ENCODE peak calls at places on chromosomes 2 and 18, in seven cellular contexts. One of them, this sample, is unnamed.

GRCh38 chr18:31039426-31039825 is 3.1 kb downstream of the DSC3 start:
- DNase-seq in A549: no peak
- DNase-seq in GM12878: no peak
- DNase-seq in SK-N-SH: no peak
- DNase-seq in H1: no peak
- DNase-seq in HepG2: no peak
- DNase-seq in K562: no peak
- DNase-seq in this sample: no peak

GRCh38 chr2:177573120-177573519 is 180.5 kb downstream of the AGPS start:
- DNase-seq in A549: peak; percentile 24
- DNase-seq in GM12878: no peak
- DNase-seq in SK-N-SH: no peak
- DNase-seq in H1: no peak
- DNase-seq in HepG2: no peak
- DNase-seq in K562: no peak
- DNase-seq in this sample: peak; percentile 7

GRCh38 chr2:75533135-75533534 is 27.6 kb downstream of the EVA1A start:
- DNase-seq in A549: no peak
- DNase-seq in GM12878: no peak
- DNase-seq in SK-N-SH: no peak
- DNase-seq in H1: no peak
- DNase-seq in HepG2: no peak
- DNase-seq in K562: no peak
- DNase-seq in this sample: no peak

GRCh38 chr2:120343433-120344105 is 2.4 kb upstream of the INHBB start:
- DNase-seq in A549: peak; percentile 91
- DNase-seq in GM12878: no peak
- DNase-seq in SK-N-SH: peak; percentile 92
- DNase-seq in H1: peak; percentile 89
- DNase-seq in HepG2: peak; percentile 68
- DNase-seq in K562: peak; percentile 66
- DNase-seq in this sample: peak; percentile 68

GRCh38 chr2:10188211-10188610 is 65.7 kb downstream of the RRM2 start:
- DNase-seq in A549: peak; percentile 77
- DNase-seq in GM12878: no peak
- DNase-seq in SK-N-SH: peak; percentile 72
- DNase-seq in H1: no peak
- DNase-seq in HepG2: peak; percentile 78
- DNase-seq in K562: peak; percentile 70
- DNase-seq in this sample: peak; percentile 44

GRCh38 chr2:1717129-1717528 is 27.2 kb downstream of the PXDN start:
- DNase-seq in A549: no peak
- DNase-seq in GM12878: no peak
- DNase-seq in SK-N-SH: peak; percentile 22
- DNase-seq in H1: no peak
- DNase-seq in HepG2: no peak
- DNase-seq in K562: no peak
- DNase-seq in this sample: no peak

GRCh38 chr2:56117764-56118163 is 66.0 kb upstream of the CCDC85A start:
- DNase-seq in A549: no peak
- DNase-seq in GM12878: no peak
- DNase-seq in SK-N-SH: no peak
- DNase-seq in H1: no peak
- DNase-seq in HepG2: no peak
- DNase-seq in K562: no peak
- DNase-seq in this sample: no peak

GRCh38 chr2:39608690-39609457 is 56.8 kb upstream of the TMEM178A start:
- DNase-seq in A549: no peak
- DNase-seq in GM12878: no peak
- DNase-seq in SK-N-SH: no peak
- DNase-seq in H1: no peak
- DNase-seq in HepG2: no peak
- DNase-seq in K562: no peak
- DNase-seq in this sample: no peak

GRCh38 chr2:1577846-1578245 is 164.6 kb downstream of the TPO start:
- DNase-seq in A549: no peak
- DNase-seq in GM12878: no peak
- DNase-seq in SK-N-SH: no peak
- DNase-seq in H1: no peak
- DNase-seq in HepG2: no peak
- DNase-seq in K562: no peak
- DNase-seq in this sample: no peak

GRCh38 chr18:2547477-2548087 is 23.7 kb downstream of the METTL4 start:
- DNase-seq in A549: peak; percentile 47
- DNase-seq in GM12878: peak; percentile 5
- DNase-seq in SK-N-SH: peak; percentile 46
- DNase-seq in H1: no peak
- DNase-seq in HepG2: peak; percentile 20
- DNase-seq in K562: peak; percentile 56
- DNase-seq in this sample: peak; percentile 71

GRCh38 chr2:177873915-177874314 is 198.7 kb downstream of the PDE11A start:
- DNase-seq in A549: no peak
- DNase-seq in GM12878: no peak
- DNase-seq in SK-N-SH: no peak
- DNase-seq in H1: no peak
- DNase-seq in HepG2: peak; percentile 34
- DNase-seq in K562: no peak
- DNase-seq in this sample: no peak

GRCh38 chr18:25230658-25231326 is 121.2 kb downstream of the ZNF521 start:
- DNase-seq in A549: peak; percentile 0
- DNase-seq in GM12878: no peak
- DNase-seq in SK-N-SH: no peak
- DNase-seq in H1: no peak
- DNase-seq in HepG2: no peak
- DNase-seq in K562: no peak
- DNase-seq in this sample: peak; percentile 90

GRCh38 chr2:65686928-65687521 is 254.6 kb upstream of the SPRED2 start:
- DNase-seq in A549: no peak
- DNase-seq in GM12878: no peak
- DNase-seq in SK-N-SH: no peak
- DNase-seq in H1: no peak
- DNase-seq in HepG2: no peak
- DNase-seq in K562: no peak
- DNase-seq in this sample: no peak

GRCh38 chr2:84481702-84482101 is 22.6 kb upstream of the SUCLG1 start:
- DNase-seq in A549: no peak
- DNase-seq in GM12878: no peak
- DNase-seq in SK-N-SH: no peak
- DNase-seq in H1: no peak
- DNase-seq in HepG2: no peak
- DNase-seq in K562: no peak
- DNase-seq in this sample: peak; percentile 77

GRCh38 chr2:157055660-157056199 is 201.8 kb upstream of the GALNT5 start:
- DNase-seq in A549: peak; percentile 48
- DNase-seq in GM12878: no peak
- DNase-seq in SK-N-SH: no peak
- DNase-seq in H1: no peak
- DNase-seq in HepG2: peak; percentile 27
- DNase-seq in K562: no peak
- DNase-seq in this sample: peak; percentile 53

GRCh38 chr18:44708451-44709083 is 27.9 kb downstream of the SETBP1 start:
- DNase-seq in A549: no peak
- DNase-seq in GM12878: no peak
- DNase-seq in SK-N-SH: no peak
- DNase-seq in H1: no peak
- DNase-seq in HepG2: no peak
- DNase-seq in K562: no peak
- DNase-seq in this sample: peak; percentile 16

GRCh38 chr2:2809771-2810170 is 478.7 kb upstream of the MYT1L start:
- DNase-seq in A549: no peak
- DNase-seq in GM12878: no peak
- DNase-seq in SK-N-SH: no peak
- DNase-seq in H1: no peak
- DNase-seq in HepG2: no peak
- DNase-seq in K562: no peak
- DNase-seq in this sample: no peak

GRCh38 chr18:80068571-80069272 is 34.5 kb downstream of the RBFA start:
- DNase-seq in A549: no peak
- DNase-seq in GM12878: no peak
- DNase-seq in SK-N-SH: no peak
- DNase-seq in H1: peak; percentile 26
- DNase-seq in HepG2: no peak
- DNase-seq in K562: no peak
- DNase-seq in this sample: no peak

GRCh38 chr2:64119369-64119768 is 24.9 kb downstream of the PELI1 start:
- DNase-seq in A549: no peak
- DNase-seq in GM12878: no peak
- DNase-seq in SK-N-SH: no peak
- DNase-seq in H1: no peak
- DNase-seq in HepG2: no peak
- DNase-seq in K562: no peak
- DNase-seq in this sample: no peak

GRCh38 chr2:156909983-156910382 is 347.5 kb upstream of the GALNT5 start:
- DNase-seq in A549: no peak
- DNase-seq in GM12878: no peak
- DNase-seq in SK-N-SH: no peak
- DNase-seq in H1: no peak
- DNase-seq in HepG2: no peak
- DNase-seq in K562: no peak
- DNase-seq in this sample: no peak

GRCh38 chr2:29749041-29749440 is 172.3 kb downstream of the ALK start:
- DNase-seq in A549: no peak
- DNase-seq in GM12878: no peak
- DNase-seq in SK-N-SH: no peak
- DNase-seq in H1: no peak
- DNase-seq in HepG2: no peak
- DNase-seq in K562: no peak
- DNase-seq in this sample: no peak

GRCh38 chr2:207113403-207113802 is 52.3 kb downstream of the KLF7 start:
- DNase-seq in A549: no peak
- DNase-seq in GM12878: no peak
- DNase-seq in SK-N-SH: peak; percentile 83
- DNase-seq in H1: no peak
- DNase-seq in HepG2: no peak
- DNase-seq in K562: no peak
- DNase-seq in this sample: no peak

GRCh38 chr2:174873457-174873856 is 109.2 kb upstream of the CHRNA1 start:
- DNase-seq in A549: no peak
- DNase-seq in GM12878: no peak
- DNase-seq in SK-N-SH: no peak
- DNase-seq in H1: no peak
- DNase-seq in HepG2: no peak
- DNase-seq in K562: no peak
- DNase-seq in this sample: peak; percentile 52

GRCh38 chr2:86695053-86695691 is 24.9 kb upstream of the RMND5A start:
- DNase-seq in A549: peak; percentile 92
- DNase-seq in GM12878: no peak
- DNase-seq in SK-N-SH: no peak
- DNase-seq in H1: no peak
- DNase-seq in HepG2: peak; percentile 69
- DNase-seq in K562: no peak
- DNase-seq in this sample: peak; percentile 10

GRCh38 chr2:235498556-235499305 is 4.9 kb downstream of the AGAP1 start:
- DNase-seq in A549: peak; percentile 44
- DNase-seq in GM12878: no peak
- DNase-seq in SK-N-SH: peak; percentile 57
- DNase-seq in H1: no peak
- DNase-seq in HepG2: no peak
- DNase-seq in K562: no peak
- DNase-seq in this sample: no peak

GRCh38 chr2:241507430-241508239 is 749 bp downstream of the STK25 start:
- DNase-seq in A549: peak; percentile 58
- DNase-seq in GM12878: no peak
- DNase-seq in SK-N-SH: peak; percentile 91
- DNase-seq in H1: peak; percentile 73
- DNase-seq in HepG2: peak; percentile 62
- DNase-seq in K562: peak; percentile 49
- DNase-seq in this sample: peak; percentile 33
- TF ChIP-seq RFX5 in A549: no peak
- TF ChIP-seq RFX5 in GM12878: no peak
- TF ChIP-seq RFX5 in SK-N-SH: no peak
- TF ChIP-seq RFX5 in H1: no peak
- TF ChIP-seq RFX5 in HepG2: no peak
- TF ChIP-seq RFX5 in K562: no peak
- TF ChIP-seq RFX5 in this sample: no peak

DNA sequence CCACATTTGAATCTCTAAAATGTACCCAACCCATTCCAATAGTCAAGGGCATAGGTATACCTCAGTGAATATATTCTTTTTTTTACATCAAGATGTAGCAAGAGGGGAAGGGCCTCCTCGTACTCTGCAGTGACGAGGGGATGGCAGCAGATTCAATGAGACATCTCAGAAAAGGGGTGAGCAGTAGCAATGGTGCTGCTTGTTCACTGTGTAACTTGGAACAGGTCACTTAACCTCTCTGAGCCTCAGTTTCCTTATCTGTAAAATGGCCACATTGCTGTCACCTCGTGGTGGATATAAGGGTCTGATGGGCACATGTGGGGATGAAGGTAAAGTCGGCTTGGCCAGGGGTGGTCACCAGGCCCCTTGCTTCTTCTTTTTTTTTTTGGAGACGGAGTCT is 221.6 kb downstream of the SEPTIN10 start:
- DNase-seq in A549: no peak
- DNase-seq in GM12878: no peak
- DNase-seq in SK-N-SH: no peak
- DNase-seq in H1: no peak
- DNase-seq in HepG2: no peak
- DNase-seq in K562: no peak
- DNase-seq in this sample: no peak
- TF ChIP-seq RFX5 in A549: no peak
- TF ChIP-seq RFX5 in GM12878: no peak
- TF ChIP-seq RFX5 in SK-N-SH: no peak
- TF ChIP-seq RFX5 in H1: no peak
- TF ChIP-seq RFX5 in HepG2: no peak
- TF ChIP-seq RFX5 in K562: no peak
- TF ChIP-seq RFX5 in this sample: no peak

DNA sequence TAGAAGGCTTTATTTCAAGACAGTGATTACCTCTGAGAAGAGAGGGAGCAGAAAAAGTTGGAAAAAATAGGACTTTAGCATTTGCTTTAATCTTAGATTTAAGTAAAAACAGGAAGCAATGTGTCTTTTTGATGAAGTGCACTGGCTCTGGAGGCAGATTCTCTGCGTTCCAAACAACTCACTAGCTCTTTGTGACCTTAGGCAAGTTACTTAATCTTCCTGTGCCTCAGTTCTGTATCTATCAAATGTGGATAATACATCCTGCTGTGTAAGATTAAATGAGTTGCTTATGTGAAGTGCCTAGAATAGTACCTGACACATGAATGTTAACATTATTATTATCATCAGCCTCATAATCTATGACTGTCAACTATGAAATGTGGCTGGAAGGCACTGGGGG is 42.3 kb downstream of the RPRD1A start:
- DNase-seq in A549: no peak
- DNase-seq in GM12878: no peak
- DNase-seq in SK-N-SH: no peak
- DNase-seq in H1: no peak
- DNase-seq in HepG2: no peak
- DNase-seq in K562: no peak
- DNase-seq in this sample: peak; percentile 60
- TF ChIP-seq RFX5 in A549: no peak
- TF ChIP-seq RFX5 in GM12878: no peak
- TF ChIP-seq RFX5 in SK-N-SH: no peak
- TF ChIP-seq RFX5 in H1: no peak
- TF ChIP-seq RFX5 in HepG2: no peak
- TF ChIP-seq RFX5 in K562: no peak
- TF ChIP-seq RFX5 in this sample: no peak

DNA sequence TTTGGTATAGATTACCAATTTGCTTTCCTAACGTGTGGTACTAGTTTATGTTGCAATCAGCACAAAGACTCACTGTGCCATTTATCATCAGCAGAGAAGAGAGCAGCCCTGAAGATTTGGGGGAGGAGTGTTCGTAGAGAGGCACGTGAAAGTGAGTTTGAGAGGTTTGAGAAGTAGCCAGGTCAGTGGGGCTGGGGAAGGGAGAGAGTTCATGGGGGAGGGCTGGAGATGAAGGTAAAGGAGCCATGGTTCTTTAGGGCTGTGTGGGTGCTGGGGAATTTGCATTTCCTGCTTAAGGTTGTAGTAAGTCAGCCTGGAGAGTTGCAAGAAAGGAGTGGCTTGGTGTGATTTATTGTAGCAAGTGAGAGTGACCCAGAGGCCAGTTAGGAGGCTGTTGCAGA is 172.0 kb downstream of the NEDD4L start:
- DNase-seq in A549: no peak
- DNase-seq in GM12878: no peak
- DNase-seq in SK-N-SH: no peak
- DNase-seq in H1: no peak
- DNase-seq in HepG2: no peak
- DNase-seq in K562: no peak
- DNase-seq in this sample: no peak
- TF ChIP-seq RFX5 in A549: no peak
- TF ChIP-seq RFX5 in GM12878: no peak
- TF ChIP-seq RFX5 in SK-N-SH: no peak
- TF ChIP-seq RFX5 in H1: no peak
- TF ChIP-seq RFX5 in HepG2: no peak
- TF ChIP-seq RFX5 in K562: no peak
- TF ChIP-seq RFX5 in this sample: no peak

This sample was measured in IMR-90.